ENCODE peak calls at places on chromosomes 11 and 22, in eight cellular contexts. P is cardiac fibroblast, F is HCT116, E is AG10803, R is IMR-90, L is brain microvascular endothelial cell, I is heart left ventricle, Z is sigmoid colon. U is an unnamed sample.

GRCh38 chr11:61126266-61126665 is 24.0 kb downstream of the CD5 start:
- DNase-seq in P (peak), F (no peak), E (no peak), R (no peak), L (no peak), I (no peak), Z (no peak), U (peak)

GRCh38 chr11:83069441-83070043 is 2.2 kb downstream of the RAB30 start:
- DNase-seq in P (no peak), F (no peak), E (no peak), R (no peak), L (no peak), I (no peak), Z (no peak), U (peak)

GRCh38 chr11:47992959-47993820 is 12.8 kb downstream of the PTPRJ start:
- DNase-seq in P (peak), F (peak), E (peak), R (peak), L (peak), I (no peak), Z (no peak), U (peak)

GRCh38 chr11:32088117-32088941 is 2.5 kb upstream of the RCN1 start:
- DNase-seq in P (peak), F (no peak), E (peak), R (peak), L (peak), I (peak), Z (no peak), U (peak)

GRCh38 chr11:19790831-19791552 is 78.4 kb downstream of the NAV2 start:
- DNase-seq in P (no peak), F (no peak), E (no peak), R (no peak), L (no peak), I (no peak), Z (no peak), U (no peak)

GRCh38 chr22:44828193-44828592 is 75.8 kb downstream of the ARHGAP8 start:
- DNase-seq in P (no peak), F (no peak), E (no peak), R (no peak), L (no peak), I (no peak), Z (no peak), U (peak)

GRCh38 chr11:2798951-2799761 is 86.4 kb downstream of the CDKN1C start:
- DNase-seq in P (no peak), F (no peak), E (no peak), R (peak), L (no peak), I (peak), Z (no peak), U (no peak)

GRCh38 chr11:75673977-75674582 is 5.2 kb upstream of the MAP6 start:
- DNase-seq in P (peak), F (peak), E (peak), R (peak), L (peak), I (no peak), Z (no peak), U (peak)

GRCh38 chr11:131770801-131771200 is 400.4 kb downstream of the NTM start:
- DNase-seq in P (no peak), F (no peak), E (no peak), R (peak), L (no peak), I (no peak), Z (no peak), U (peak)

GRCh38 chr11:105673089-105673488 is 63.2 kb downstream of the GRIA4 start:
- DNase-seq in P (peak), F (no peak), E (peak), R (peak), L (peak), I (no peak), Z (no peak), U (peak)

GRCh38 chr11:57493507-57494503 is 21.7 kb downstream of the SLC43A1 start:
- DNase-seq in P (peak), F (peak), E (no peak), R (peak), L (no peak), I (peak), Z (peak), U (peak)

GRCh38 chr11:72141066-72141465 is 5.5 kb downstream of the FOLR3 start:
- DNase-seq in P (peak), F (no peak), E (peak), R (peak), L (peak), I (no peak), Z (no peak), U (peak)

GRCh38 chr11:113874096-113874919 is 1.1 kb downstream of the USP28 start:
- DNase-seq in P (peak), F (no peak), E (peak), R (peak), L (no peak), I (no peak), Z (no peak), U (peak)

GRCh38 chr11:115276182-115276581 is 228.0 kb downstream of the CADM1 start:
- DNase-seq in P (no peak), F (no peak), E (no peak), R (no peak), L (no peak), I (no peak), Z (no peak), U (no peak)

GRCh38 chr11:62601114-62601363 is 626 bp downstream of the MTA2 start:
- DNase-seq in P (no peak), F (no peak), E (peak), R (no peak), L (no peak), I (no peak), Z (peak), U (peak)

GRCh38 chr11:7893792-7894191 is 37.3 kb downstream of the OR10A6 start:
- DNase-seq in P (no peak), F (no peak), E (no peak), R (no peak), L (no peak), I (no peak), Z (no peak), U (no peak)

GRCh38 chr11:70381350-70381749 is 17.0 kb upstream of the CTTN start:
- DNase-seq in P (no peak), F (no peak), E (no peak), R (no peak), L (no peak), I (no peak), Z (peak), U (no peak)

GRCh38 chr11:33505140-33505539 is 195.5 kb downstream of the C11orf91 start:
- DNase-seq in P (no peak), F (no peak), E (no peak), R (peak), L (no peak), I (no peak), Z (no peak), U (no peak)
- TF ChIP-seq CTCF in P (no peak), F (no peak), E (no peak), R (no peak), L (no peak), I (no peak), Z (no peak), U (no peak)

GRCh38 chr22:30702856-30703255 is 8.2 kb downstream of the OSBP2 start:
- DNase-seq in P (no peak), F (no peak), E (peak), R (no peak), L (no peak), I (no peak), Z (no peak), U (no peak)

GRCh38 chr22:30701872-30702271 is 7.2 kb downstream of the OSBP2 start:
- DNase-seq in P (no peak), F (peak), E (peak), R (peak), L (peak), I (no peak), Z (no peak), U (peak)

GRCh38 chr22:30704978-30705377 is 10.3 kb downstream of the OSBP2 start:
- DNase-seq in P (no peak), F (no peak), E (no peak), R (no peak), L (no peak), I (no peak), Z (no peak), U (no peak)

GRCh38 chr22:30705710-30706651 is 11.3 kb downstream of the OSBP2 start:
- DNase-seq in P (peak), F (peak), E (peak), R (peak), L (peak), I (no peak), Z (no peak), U (peak)
- H3K4me3 ChIP-seq in P (no peak), F (peak), E (no peak), R (no peak), L (no peak), I (no peak), Z (no peak), U (no peak)

DNA sequence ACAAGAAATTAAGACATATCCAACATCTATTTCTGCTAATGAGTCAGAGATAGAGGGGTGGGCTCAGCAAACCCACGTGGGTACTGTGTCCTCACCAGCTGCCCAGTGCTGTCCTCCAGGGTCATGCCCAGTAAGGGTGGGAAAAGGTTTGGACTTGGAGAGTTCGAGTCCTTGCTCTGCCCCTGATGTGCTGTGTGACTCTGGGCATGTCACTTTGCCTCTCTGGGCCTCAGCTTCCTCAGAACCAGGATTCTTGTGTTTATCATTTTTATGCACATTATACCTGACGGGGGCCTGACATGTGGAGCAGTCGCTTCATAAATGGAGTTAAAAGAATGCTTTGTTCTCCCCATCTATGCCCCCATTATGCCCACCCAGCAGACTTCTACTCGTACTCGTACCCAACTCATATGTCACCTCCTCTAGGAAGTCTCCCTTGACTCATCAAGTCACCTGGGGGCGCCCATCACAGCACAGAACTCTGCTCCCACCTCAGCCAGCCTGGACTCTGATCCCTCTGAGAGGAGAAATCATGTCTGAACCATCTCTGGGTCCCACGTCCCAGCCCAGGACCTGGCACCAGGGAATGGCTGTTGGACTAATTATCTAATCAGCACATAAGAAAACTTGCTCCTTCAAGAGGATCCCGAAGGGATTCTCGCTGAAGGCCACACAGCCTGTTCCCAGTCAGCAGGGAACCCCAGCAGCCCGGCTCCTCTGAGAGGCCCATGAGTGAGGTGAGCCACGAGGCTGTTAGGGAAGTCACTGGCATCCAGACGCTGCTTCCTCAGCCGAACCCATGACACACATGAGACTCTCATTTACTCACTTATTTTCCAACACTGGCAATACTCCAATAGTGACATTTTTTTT is 38.7 kb upstream of the TSKU start:
- DNase-seq in P (peak), F (no peak), E (peak), R (peak), L (peak), I (no peak), Z (peak), U (peak)
- TF ChIP-seq CTCF in P (no peak), F (no peak), E (no peak), R (no peak), L (no peak), I (no peak), Z (no peak), U (no peak)

DNA sequence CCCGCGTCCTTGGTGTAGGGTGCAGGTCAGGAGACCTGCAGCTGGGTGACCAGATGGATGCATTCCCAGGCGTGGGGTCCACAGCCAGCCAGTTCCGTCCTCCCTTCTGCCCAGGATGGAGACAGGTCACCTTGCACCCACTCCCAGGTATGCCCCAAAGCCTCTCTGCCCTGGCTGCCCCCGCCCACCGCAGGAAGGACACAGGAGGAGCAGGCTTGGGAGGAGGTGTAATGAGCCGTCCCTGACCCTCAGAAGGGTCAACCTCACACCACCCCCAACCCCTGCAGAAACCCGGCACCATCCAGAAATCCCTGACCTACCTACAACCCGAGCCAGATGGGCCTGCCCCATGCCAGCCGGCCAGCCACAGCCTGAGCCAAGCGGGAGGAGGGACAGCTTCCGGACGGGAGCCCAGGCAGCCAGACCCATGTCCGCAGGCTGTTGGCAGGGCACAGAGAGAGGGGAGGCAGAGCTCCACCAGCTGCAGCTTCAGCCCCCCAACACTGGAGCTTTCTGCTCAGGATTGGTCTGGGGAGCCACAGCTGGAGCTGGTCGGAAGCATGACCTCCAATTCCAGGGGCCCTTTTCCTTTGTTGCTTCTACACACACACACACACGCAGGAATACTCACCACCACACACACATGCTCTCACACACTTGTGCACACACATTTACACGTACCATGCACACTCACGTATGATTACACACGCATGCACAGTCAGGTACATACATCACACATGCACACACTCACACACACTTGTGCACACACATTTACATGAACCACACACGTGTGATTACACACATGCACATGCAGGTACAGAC is 5.3 kb downstream of the IFITM10 start:
- DNase-seq in P (no peak), F (no peak), E (no peak), R (no peak), L (no peak), I (no peak), Z (peak), U (no peak)
- H3K4me3 ChIP-seq in P (no peak), F (no peak), E (no peak), R (no peak), L (no peak), I (no peak), Z (no peak), U (no peak)

DNA sequence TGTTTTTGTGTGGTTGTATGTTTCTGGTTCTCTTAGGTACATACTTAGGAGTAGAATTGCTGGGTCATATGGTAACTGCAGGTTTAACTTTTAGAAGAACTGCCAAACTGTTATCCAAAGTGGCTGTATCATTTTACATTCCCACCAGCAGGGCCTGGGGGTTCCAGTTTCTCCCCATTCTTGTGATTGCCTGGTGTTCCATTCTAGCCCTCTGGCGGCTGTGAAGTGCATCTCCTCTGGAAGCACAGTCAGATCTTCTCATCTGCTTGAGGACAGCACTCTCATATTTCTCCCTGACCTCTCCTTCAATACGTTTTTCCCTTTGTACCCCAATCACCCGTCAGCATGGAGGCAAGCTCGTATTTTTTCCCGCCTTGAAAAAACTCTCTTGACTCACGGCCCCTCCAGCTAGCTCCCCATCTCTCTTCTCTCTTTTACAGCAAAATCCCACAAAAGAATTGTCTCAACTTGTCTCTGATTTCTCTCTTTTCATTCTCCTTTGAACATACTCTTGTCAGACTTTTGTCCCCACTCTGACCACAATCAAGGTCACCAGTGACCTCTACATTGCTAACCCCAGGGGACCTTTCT is 56.8 kb upstream of the THY1 start:
- DNase-seq in P (peak), F (no peak), E (peak), R (peak), L (peak), I (no peak), Z (no peak), U (peak)
- TF ChIP-seq CTCF in P (peak), F (peak), E (peak), R (peak), L (peak), I (no peak), Z (no peak), U (peak)

U was measured in choroid plexus epithelial cell.